ENCODE peak calls at places on chromosomes 2 and 18, in four cellular contexts. One of them, this sample, is unnamed.

GRCh38 chr2:12778811-12779574 is 62.3 kb downstream of the TRIB2 start:
- DNase-seq in AG10803: no peak
- DNase-seq in fibroblast of the aortic adventitia: no peak
- DNase-seq in fibroblast of villous mesenchyme: no peak
- DNase-seq in this sample: no peak

GRCh38 chr18:28067346-28067745 is 109.6 kb downstream of the CDH2 start:
- DNase-seq in AG10803: no peak
- DNase-seq in fibroblast of the aortic adventitia: no peak
- DNase-seq in fibroblast of villous mesenchyme: no peak
- DNase-seq in this sample: no peak

GRCh38 chr18:12376718-12377555 is at the start of gene AFG3L2:
- DNase-seq in AG10803: peak
- DNase-seq in fibroblast of the aortic adventitia: peak
- DNase-seq in fibroblast of villous mesenchyme: peak
- DNase-seq in this sample: peak

GRCh38 chr18:24121625-24122024 is 17.2 kb upstream of the CABYR start:
- DNase-seq in AG10803: peak
- DNase-seq in fibroblast of the aortic adventitia: no peak
- DNase-seq in fibroblast of villous mesenchyme: no peak
- DNase-seq in this sample: no peak

GRCh38 chr2:218964041-218964771 is 4.7 kb downstream of the CDK5R2 start:
- DNase-seq in AG10803: peak
- DNase-seq in fibroblast of the aortic adventitia: peak
- DNase-seq in fibroblast of villous mesenchyme: peak
- DNase-seq in this sample: no peak

GRCh38 chr2:10493636-10494281 is 45.6 kb upstream of the ODC1 start:
- DNase-seq in AG10803: peak
- DNase-seq in fibroblast of the aortic adventitia: peak
- DNase-seq in fibroblast of villous mesenchyme: peak
- DNase-seq in this sample: peak

GRCh38 chr2:219430633-219431615 is 3.7 kb upstream of the SPEG start:
- DNase-seq in AG10803: peak
- DNase-seq in fibroblast of the aortic adventitia: peak
- DNase-seq in fibroblast of villous mesenchyme: peak
- DNase-seq in this sample: no peak

GRCh38 chr18:62088146-62088545 is 98.7 kb downstream of the PIGN start:
- DNase-seq in AG10803: peak
- DNase-seq in fibroblast of the aortic adventitia: peak
- DNase-seq in fibroblast of villous mesenchyme: peak
- DNase-seq in this sample: no peak

GRCh38 chr2:234626566-234627130 is 129.8 kb upstream of the ARL4C start:
- DNase-seq in AG10803: no peak
- DNase-seq in fibroblast of the aortic adventitia: no peak
- DNase-seq in fibroblast of villous mesenchyme: no peak
- DNase-seq in this sample: no peak

GRCh38 chr2:17083902-17084301 is 418.3 kb upstream of the CYRIA start:
- DNase-seq in AG10803: peak
- DNase-seq in fibroblast of the aortic adventitia: no peak
- DNase-seq in fibroblast of villous mesenchyme: peak
- DNase-seq in this sample: no peak

GRCh38 chr18:76824136-76824676 is 1.8 kb downstream of the ZNF236 start:
- DNase-seq in AG10803: no peak
- DNase-seq in fibroblast of the aortic adventitia: no peak
- DNase-seq in fibroblast of villous mesenchyme: no peak
- DNase-seq in this sample: no peak

GRCh38 chr2:44948565-44949328 is 7.2 kb downstream of the SIX3 start:
- DNase-seq in AG10803: no peak
- DNase-seq in fibroblast of the aortic adventitia: no peak
- DNase-seq in fibroblast of villous mesenchyme: no peak
- DNase-seq in this sample: no peak

GRCh38 chr18:48607049-48607984 is 68.5 kb downstream of the CTIF start:
- DNase-seq in AG10803: peak
- DNase-seq in fibroblast of the aortic adventitia: peak
- DNase-seq in fibroblast of villous mesenchyme: peak
- DNase-seq in this sample: no peak

GRCh38 chr2:177296047-177296446 is 31.5 kb upstream of the NFE2L2 start:
- DNase-seq in AG10803: peak
- DNase-seq in fibroblast of the aortic adventitia: peak
- DNase-seq in fibroblast of villous mesenchyme: peak
- DNase-seq in this sample: no peak

DNA sequence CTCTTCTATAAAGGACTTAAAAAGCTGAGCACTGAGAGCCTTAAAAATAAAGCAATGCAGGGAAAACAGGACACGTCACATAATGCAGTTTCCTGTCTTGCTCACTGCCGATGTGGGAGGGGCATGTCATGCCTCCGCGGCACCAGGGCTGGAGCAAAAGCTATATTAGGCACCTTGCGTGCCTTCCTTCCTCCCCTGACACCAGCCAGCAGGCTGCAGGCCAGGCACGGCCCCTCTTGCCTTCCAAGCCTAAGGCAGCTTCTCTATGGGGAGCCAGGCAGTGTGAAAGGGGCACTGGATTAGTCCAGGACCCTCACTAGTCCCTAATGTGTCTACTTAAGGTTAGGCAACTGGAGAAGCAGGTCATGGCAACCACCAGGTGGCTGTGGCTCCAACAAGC is 26.3 kb downstream of the MRPL35 start:
- DNase-seq in AG10803: no peak
- DNase-seq in fibroblast of the aortic adventitia: peak
- DNase-seq in fibroblast of villous mesenchyme: peak
- DNase-seq in this sample: peak
- TF ChIP-seq CTCF in AG10803: no peak
- TF ChIP-seq CTCF in fibroblast of the aortic adventitia: no peak
- TF ChIP-seq CTCF in fibroblast of villous mesenchyme: no peak
- TF ChIP-seq CTCF in this sample: no peak

GRCh38 chr2:38260972-38261371 is 116.1 kb downstream of the ATL2 start:
- DNase-seq in AG10803: no peak
- DNase-seq in fibroblast of the aortic adventitia: no peak
- DNase-seq in fibroblast of villous mesenchyme: no peak
- DNase-seq in this sample: no peak
- TF ChIP-seq CTCF in AG10803: no peak
- TF ChIP-seq CTCF in fibroblast of the aortic adventitia: no peak
- TF ChIP-seq CTCF in fibroblast of villous mesenchyme: no peak
- TF ChIP-seq CTCF in this sample: no peak

GRCh38 chr18:41585512-41585911 is 369.5 kb upstream of the PIK3C3 start:
- DNase-seq in AG10803: no peak
- DNase-seq in fibroblast of the aortic adventitia: no peak
- DNase-seq in fibroblast of villous mesenchyme: no peak
- DNase-seq in this sample: no peak
- TF ChIP-seq CTCF in AG10803: no peak
- TF ChIP-seq CTCF in fibroblast of the aortic adventitia: no peak
- TF ChIP-seq CTCF in fibroblast of villous mesenchyme: no peak
- TF ChIP-seq CTCF in this sample: no peak

GRCh38 chr18:8362863-8363262 is 246.4 kb upstream of the RAB12 start:
- DNase-seq in AG10803: no peak
- DNase-seq in fibroblast of the aortic adventitia: no peak
- DNase-seq in fibroblast of villous mesenchyme: no peak
- DNase-seq in this sample: no peak
- TF ChIP-seq CTCF in AG10803: no peak
- TF ChIP-seq CTCF in fibroblast of the aortic adventitia: no peak
- TF ChIP-seq CTCF in fibroblast of villous mesenchyme: no peak
- TF ChIP-seq CTCF in this sample: no peak

DNA sequence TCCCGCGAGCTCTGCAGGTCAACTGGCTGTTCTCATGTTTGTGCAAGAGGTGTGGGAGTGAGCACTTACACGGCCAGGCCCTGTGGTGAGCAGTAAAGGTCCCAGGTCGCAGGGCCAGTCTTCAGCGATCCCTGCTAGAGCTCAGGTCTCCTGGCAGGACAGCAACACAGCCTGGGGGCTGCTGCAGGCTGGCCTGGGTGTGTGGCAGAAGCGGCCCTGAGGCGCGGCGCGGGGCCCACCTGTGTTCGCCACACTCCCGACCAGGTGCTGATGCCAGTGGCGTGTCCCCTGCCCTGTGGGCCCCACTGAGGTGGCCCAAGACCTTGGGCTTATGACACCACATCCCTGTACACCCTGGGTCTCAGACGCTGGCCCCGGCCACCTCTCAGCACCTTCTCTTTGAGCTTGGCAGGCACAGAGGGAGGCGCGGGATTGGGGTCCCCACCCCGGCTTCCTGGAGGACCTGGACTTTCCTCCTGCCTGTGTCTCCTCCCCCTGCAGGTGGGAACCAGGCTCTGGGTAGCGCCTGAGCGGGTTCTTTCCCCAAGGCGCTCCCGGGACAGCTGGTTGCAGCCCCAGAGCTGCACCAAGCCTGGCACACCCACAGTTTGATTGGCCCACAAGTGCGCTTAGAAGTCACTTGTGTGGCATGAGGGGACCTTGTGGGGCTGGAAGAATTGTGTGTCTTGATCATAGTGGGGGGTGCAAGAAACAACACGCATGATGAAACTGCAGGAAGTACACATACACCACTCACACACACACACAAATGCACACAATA is 59.2 kb downstream of the TWIST2 start:
- DNase-seq in AG10803: peak
- DNase-seq in fibroblast of the aortic adventitia: no peak
- DNase-seq in fibroblast of villous mesenchyme: no peak
- DNase-seq in this sample: no peak
- TF ChIP-seq CTCF in AG10803: peak
- TF ChIP-seq CTCF in fibroblast of the aortic adventitia: no peak
- TF ChIP-seq CTCF in fibroblast of villous mesenchyme: no peak
- TF ChIP-seq CTCF in this sample: no peak

GRCh38 chr18:35458271-35458670 is 39.5 kb downstream of the INO80C start:
- DNase-seq in AG10803: no peak
- DNase-seq in fibroblast of the aortic adventitia: no peak
- DNase-seq in fibroblast of villous mesenchyme: peak
- DNase-seq in this sample: no peak

GRCh38 chr18:35458677-35459441 is 38.9 kb downstream of the INO80C start:
- DNase-seq in AG10803: peak
- DNase-seq in fibroblast of the aortic adventitia: peak
- DNase-seq in fibroblast of villous mesenchyme: peak
- DNase-seq in this sample: no peak

GRCh38 chr18:35454803-35455202 is 43.0 kb downstream of the INO80C start:
- DNase-seq in AG10803: no peak
- DNase-seq in fibroblast of the aortic adventitia: no peak
- DNase-seq in fibroblast of villous mesenchyme: peak
- DNase-seq in this sample: no peak

GRCh38 chr18:35456181-35456850 is 41.4 kb downstream of the INO80C start:
- DNase-seq in AG10803: no peak
- DNase-seq in fibroblast of the aortic adventitia: peak
- DNase-seq in fibroblast of villous mesenchyme: peak
- DNase-seq in this sample: no peak

DNA sequence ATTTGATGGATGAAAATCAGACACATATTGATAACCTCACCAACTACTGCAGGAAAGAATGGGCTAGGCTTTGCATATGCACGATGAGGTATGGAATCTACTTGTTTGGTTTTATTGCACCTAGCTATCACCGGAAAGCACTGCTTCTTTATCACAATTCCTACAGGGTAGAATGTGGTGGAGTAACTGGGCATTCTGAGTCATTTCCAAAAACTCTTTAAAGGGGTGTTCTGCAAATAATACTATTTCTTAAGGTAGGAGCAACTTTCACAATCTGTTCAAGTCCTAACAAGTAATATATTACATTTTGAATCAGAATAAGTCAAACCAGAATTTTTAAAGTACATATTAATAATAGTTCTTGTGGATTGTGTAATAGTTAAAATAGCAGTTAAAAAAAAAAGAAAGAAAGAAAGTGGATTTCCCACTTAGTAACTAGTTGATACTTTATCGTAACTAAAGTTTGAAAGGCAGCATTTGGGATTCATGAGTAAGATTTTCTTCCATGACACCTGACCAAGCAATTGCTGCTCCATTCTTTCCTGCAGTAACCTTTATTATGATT is 40.5 kb downstream of the INO80C start:
- DNase-seq in AG10803: no peak
- DNase-seq in fibroblast of the aortic adventitia: peak
- DNase-seq in fibroblast of villous mesenchyme: peak
- DNase-seq in this sample: no peak
- TF ChIP-seq CTCF in AG10803: no peak
- TF ChIP-seq CTCF in fibroblast of the aortic adventitia: no peak
- TF ChIP-seq CTCF in fibroblast of villous mesenchyme: no peak
- TF ChIP-seq CTCF in this sample: no peak

DNA sequence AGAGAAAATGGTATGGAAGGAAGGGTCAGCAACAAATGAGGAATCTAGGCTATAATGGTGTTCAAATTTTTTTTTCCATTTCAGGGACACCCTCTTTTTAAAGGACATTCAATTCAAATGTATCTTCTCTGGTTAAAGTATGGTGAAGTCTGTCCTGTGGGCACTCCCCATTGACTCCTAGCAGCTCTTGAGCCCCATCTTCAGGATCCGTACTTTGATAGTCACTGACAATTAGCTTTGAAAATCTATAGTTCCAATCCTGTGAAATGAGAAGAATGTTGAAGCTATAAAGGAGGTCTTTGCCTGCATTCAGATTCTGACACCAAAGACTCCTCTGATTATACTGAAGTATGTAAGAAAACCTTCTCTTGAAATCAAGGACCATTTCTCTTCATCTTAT is 43.3 kb downstream of the KCNH7 start:
- DNase-seq in AG10803: no peak
- DNase-seq in fibroblast of the aortic adventitia: no peak
- DNase-seq in fibroblast of villous mesenchyme: no peak
- DNase-seq in this sample: no peak
- TF ChIP-seq CTCF in AG10803: no peak
- TF ChIP-seq CTCF in fibroblast of the aortic adventitia: no peak
- TF ChIP-seq CTCF in fibroblast of villous mesenchyme: no peak
- TF ChIP-seq CTCF in this sample: no peak